ENCODE peak calls at places on chromosome 13, in five cellular contexts. I, R, E, D and F are unnamed samples.

GRCh38 chr13:105329359-105329758 is 1206.1 kb downstream of the EFNB2 start:
- DNase-seq in I (no peak), R (no peak), E (no peak), D (no peak), F (no peak)

GRCh38 chr13:73299787-73300186 is 241.0 kb downstream of the KLF5 start:
- DNase-seq in I (no peak), R (no peak), E (no peak), D (no peak), F (no peak)

GRCh38 chr13:66844933-66845332 is 385.2 kb downstream of the PCDH9 start:
- DNase-seq in I (no peak), R (no peak), E (no peak), D (no peak), F (no peak)

GRCh38 chr13:27374126-27374613 is 50.2 kb upstream of the GTF3A start:
- DNase-seq in I (no peak), R (no peak), E (no peak), D (no peak), F (no peak)

GRCh38 chr13:45055198-45055901 is 65.0 kb upstream of the GTF2F2 start:
- DNase-seq in I (no peak), R (peak; percentile 70), E (no peak), D (no peak), F (no peak)

GRCh38 chr13:72651196-72651595 is 76.2 kb downstream of the MZT1 start:
- DNase-seq in I (no peak), R (peak; percentile 31), E (peak; percentile 17), D (peak; percentile 50), F (no peak)

GRCh38 chr13:94178625-94179244 is 300.7 kb downstream of the DCT start:
- DNase-seq in I (no peak), R (no peak), E (peak; percentile 53), D (no peak), F (peak; percentile 39)

GRCh38 chr13:48978942-48979601 is 3.4 kb downstream of the FNDC3A start:
- DNase-seq in I (no peak), R (no peak), E (no peak), D (peak; percentile 71), F (no peak)

GRCh38 chr13:100491164-100491847 is 97.3 kb downstream of the GGACT start:
- DNase-seq in I (no peak), R (no peak), E (no peak), D (no peak), F (no peak)

GRCh38 chr13:81058211-81058915 is 717.4 kb upstream of the SPRY2 start:
- DNase-seq in I (no peak), R (no peak), E (no peak), D (no peak), F (no peak)

GRCh38 chr13:27481766-27482165 is 31.4 kb upstream of the MTIF3 start:
- DNase-seq in I (peak; percentile 80), R (peak; percentile 37), E (peak; percentile 37), D (peak; percentile 90), F (peak; percentile 9)

GRCh38 chr13:38348890-38349289 is 761 bp upstream of the UFM1 start:
- DNase-seq in I (no peak), R (no peak), E (no peak), D (no peak), F (peak; percentile 3)

GRCh38 chr13:90177519-90177918 is 1170.0 kb upstream of the MIR17HG start:
- DNase-seq in I (no peak), R (no peak), E (no peak), D (no peak), F (no peak)

GRCh38 chr13:21476893-21477472 is 17.9 kb upstream of the ZDHHC20 start:
- DNase-seq in I (peak; percentile 93), R (peak; percentile 76), E (peak; percentile 64), D (peak; percentile 97), F (peak; percentile 67)

GRCh38 chr13:50320297-50320862 is 305.1 kb downstream of the KCNRG start:
- DNase-seq in I (no peak), R (peak; percentile 16), E (peak; percentile 84), D (no peak), F (no peak)

GRCh38 chr13:76516013-76516412 is 370.2 kb downstream of the KCTD12 start:
- DNase-seq in I (no peak), R (no peak), E (no peak), D (no peak), F (no peak)

DNA sequence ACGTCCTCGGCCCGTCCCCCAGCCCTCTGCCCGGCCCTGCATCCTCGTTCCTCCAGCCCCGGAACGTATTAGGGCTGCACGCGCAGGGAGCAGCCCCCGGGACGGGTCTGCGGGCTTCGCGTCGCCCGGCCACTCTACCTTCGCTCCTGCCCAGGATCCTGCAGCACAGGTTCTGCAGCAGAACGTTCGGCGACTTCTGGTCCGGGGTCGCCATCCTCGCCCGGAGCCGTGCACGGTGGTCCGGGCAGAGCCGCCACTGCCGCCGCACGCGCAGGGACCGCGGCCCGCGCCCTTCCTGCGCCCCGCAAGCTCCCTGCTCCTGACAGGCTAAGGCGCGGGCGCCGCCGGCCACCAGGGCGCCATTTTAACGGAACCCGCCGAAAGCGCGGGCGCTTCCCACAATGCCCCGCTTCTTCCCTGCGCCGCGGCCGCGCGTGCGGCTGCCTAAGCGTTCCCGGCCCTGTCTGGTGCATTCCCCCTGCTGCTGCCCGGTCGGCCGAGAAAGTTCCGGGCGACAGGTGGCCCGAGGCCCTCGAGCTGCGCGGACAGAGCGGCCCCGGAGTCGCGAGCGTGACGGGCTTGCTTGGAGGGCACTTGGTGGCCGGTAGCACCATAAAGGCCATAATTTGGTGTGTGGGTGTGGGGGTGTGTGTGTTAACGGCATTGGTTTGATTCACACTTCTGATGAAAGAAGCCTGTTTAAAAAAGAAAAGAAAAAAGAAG is at the start of gene TUBGCP3:
- DNase-seq in I (peak; percentile 97), R (peak; percentile 54), E (peak; percentile 63), D (peak; percentile 88), F (peak; percentile 64)
- TF ChIP-seq CTCF in I (no peak), R (no peak), E (no peak), D (no peak), F (no peak)

GRCh38 chr13:113647351-113648217 is 10.4 kb downstream of the ATP4B start:
- DNase-seq in I (peak; percentile 88), R (peak; percentile 19), E (no peak), D (no peak), F (peak; percentile 92)

GRCh38 chr13:113649212-113649611 is 8.8 kb downstream of the ATP4B start:
- DNase-seq in I (peak; percentile 63), R (no peak), E (no peak), D (peak; percentile 49), F (no peak)

GRCh38 chr13:113646376-113646775 is 11.6 kb downstream of the ATP4B start:
- DNase-seq in I (no peak), R (no peak), E (no peak), D (no peak), F (no peak)

GRCh38 chr13:113646921-113647340 is 11.1 kb downstream of the ATP4B start:
- DNase-seq in I (peak; percentile 74), R (no peak), E (no peak), D (no peak), F (no peak)

DNA sequence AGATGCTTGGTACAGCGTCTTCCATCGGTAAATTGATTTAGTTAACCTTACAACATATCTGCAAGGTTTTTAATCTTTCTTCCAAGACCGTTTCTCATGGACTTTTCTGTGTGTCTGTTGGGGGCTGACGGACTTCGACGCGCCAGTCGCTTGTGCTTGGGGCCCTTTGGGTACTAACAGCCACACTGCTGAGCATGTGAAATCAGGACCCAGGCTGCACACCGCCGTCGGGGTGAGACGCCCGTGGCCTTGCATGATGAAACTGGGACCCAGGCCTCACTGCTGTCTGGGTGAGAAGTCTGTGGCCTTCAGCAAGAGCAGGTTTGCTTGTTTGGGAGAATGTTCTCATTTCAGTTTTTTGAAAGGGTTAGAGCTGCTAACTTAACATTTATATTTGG is 9.8 kb downstream of the ATP4B start:
- DNase-seq in I (peak; percentile 62), R (no peak), E (no peak), D (no peak), F (no peak)
- H3K27ac ChIP-seq in I (peak overlapping the region; percentile 45), R (no peak overlapping the region), E (no peak overlapping the region), D (no peak overlapping the region), F (peak overlapping the region; percentile 65)

GRCh38 chr13:23467048-23467931 is 33.8 kb upstream of the SACS start:
- DNase-seq in I (peak; percentile 79), R (no peak), E (no peak), D (no peak), F (no peak)

GRCh38 chr13:23469901-23470525 is 36.5 kb upstream of the SACS start:
- DNase-seq in I (no peak), R (no peak), E (no peak), D (peak; percentile 58), F (no peak)

GRCh38 chr13:23470706-23471610 is 37.5 kb upstream of the SACS start:
- DNase-seq in I (no peak), R (no peak), E (peak; percentile 39), D (no peak), F (no peak)

GRCh38 chr13:23467932-23468278 is 34.4 kb upstream of the SACS start:
- DNase-seq in I (no peak), R (no peak), E (no peak), D (no peak), F (no peak)

DNA sequence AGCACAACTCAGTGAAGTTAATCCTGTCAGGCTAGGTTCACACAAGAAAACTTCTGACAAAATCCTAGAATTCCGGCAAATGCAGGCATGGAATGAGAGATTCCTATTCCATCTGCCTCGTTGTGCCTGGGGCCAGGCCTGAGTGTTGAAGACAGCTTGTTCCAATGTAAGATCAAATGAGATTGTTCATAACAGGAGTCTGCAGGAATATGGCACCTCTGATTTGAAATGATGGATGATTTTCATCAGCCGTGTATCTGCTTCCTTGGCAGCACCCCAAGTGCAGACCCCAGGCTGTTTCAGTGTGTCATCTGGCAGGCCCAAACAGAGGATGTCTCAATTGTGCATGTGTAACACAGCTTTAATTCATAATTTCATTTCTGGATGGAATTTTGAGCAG is 35.3 kb upstream of the SACS start:
- DNase-seq in I (no peak), R (no peak), E (no peak), D (no peak), F (no peak)
- TF ChIP-seq POLR2AphosphoS5 in I (no peak), R (no peak), E (no peak), D (no peak), F (no peak)

GRCh38 chr13:29369060-29369743 is 226.3 kb downstream of the SLC7A1 start:
- DNase-seq in I (no peak), R (peak; percentile 27), E (peak; percentile 44), D (peak; percentile 81), F (peak; percentile 9)
- TF ChIP-seq CTCF in I (no peak), R (peak; percentile 60), E (peak; percentile 59), D (peak; percentile 74), F (peak; percentile 46)

GRCh38 chr13:98976941-98977340 is 923 bp downstream of the DOCK9 start:
- DNase-seq in I (no peak), R (no peak), E (no peak), D (no peak), F (no peak)
- H3K27ac ChIP-seq in I (no peak overlapping the region), R (no peak overlapping the region), E (no peak overlapping the region), D (no peak overlapping the region), F (peak overlapping the region; percentile 8)